ENCODE peak calls at places on chromosomes 6 and 20, in eight cellular contexts. B is body of pancreas; W is cardiac muscle cell; M is SJSA1; K is stimulated activated CD4-positive, alpha-beta T cell treated with anti-CD3 and anti-CD28 coated beads, Interleukin-2, amount 100 ng/mL, for 48 hours; U is GM04503; J is kidney; X is ovary. P is an unnamed sample.

GRCh38 chr6:146526192-146526591 is 17.4 kb upstream of the RAB32 start:
- DNase-seq in B (no peak), W (peak; percentile 40), M (no peak), K (no peak), U (no peak), J (no peak), X (no peak), P (no peak)

GRCh38 chr6:20997143-20997792 is 463.0 kb downstream of the CDKAL1 start:
- DNase-seq in B (no peak), W (no peak), M (peak; percentile 60), K (no peak), U (no peak), J (no peak), X (no peak), P (no peak)

GRCh38 chr6:161139304-161139765 is 134.5 kb downstream of the AGPAT4 start:
- DNase-seq in B (no peak), W (no peak), M (no peak), K (no peak), U (no peak), J (no peak), X (no peak), P (no peak)

GRCh38 chr20:43803276-43803675 is 76.5 kb upstream of the GTSF1L start:
- DNase-seq in B (no peak), W (no peak), M (no peak), K (no peak), U (no peak), J (no peak), X (no peak), P (no peak)

GRCh38 chr6:119333707-119334295 is 15.8 kb downstream of the MAN1A1 start:
- DNase-seq in B (no peak), W (no peak), M (no peak), K (no peak), U (no peak), J (no peak), X (no peak), P (no peak)

GRCh38 chr6:154555075-154555677 is 44.7 kb upstream of the CNKSR3 start:
- DNase-seq in B (peak; percentile 25), W (no peak), M (no peak), K (no peak), U (peak; percentile 11), J (no peak), X (no peak), P (no peak)

GRCh38 chr6:128455959-128456358 is 64.4 kb downstream of the PTPRK start:
- DNase-seq in B (no peak), W (no peak), M (no peak), K (no peak), U (no peak), J (no peak), X (no peak), P (no peak)

GRCh38 chr6:52102330-52102932 is 15.0 kb upstream of the PKHD1 start:
- DNase-seq in B (no peak), W (no peak), M (no peak), K (no peak), U (no peak), J (no peak), X (no peak), P (no peak)